ENCODE peak calls at places on chromosome 16, in four cellular contexts. L is EH; D is OCI-LY7; A is stimulated activated CD8-positive, alpha-beta memory T cell treated with anti-CD3 and anti-CD28 coated beads, Interleukin-2, amount 100 ng/mL, for 1 hour. H is an unnamed sample.

GRCh38 chr16:9297437-9298113 is 206.1 kb downstream of the HAPSTR1 start:
- DNase-seq in L (peak; percentile 3), D (peak; percentile 12), A (no peak), H (no peak)

GRCh38 chr16:2784536-2785100 is 2.7 kb downstream of the PRSS33 start:
- DNase-seq in D (no peak), L (no peak), A (no peak), H (no peak)

GRCh38 chr16:67942200-67942509 is 1.8 kb downstream of the LCAT start:
- DNase-seq in D (peak; percentile 62), A (no peak), L (peak; percentile 45), H (peak; percentile 43)

GRCh38 chr16:57873218-57873617 is 70.9 kb upstream of the KIFC3 start:
- DNase-seq in D (no peak), A (no peak), L (no peak), H (no peak)

GRCh38 chr16:46785076-46785845 is 37.1 kb upstream of the MYLK3 start:
- DNase-seq in A (no peak), D (no peak), L (no peak), H (no peak)

GRCh38 chr16:57646388-57647039 is 18.1 kb downstream of the ADGRG1 start:
- DNase-seq in L (no peak), A (no peak), D (no peak), H (no peak)

GRCh38 chr16:50809561-50809960 is 67.7 kb downstream of the CYLD start:
- DNase-seq in D (no peak), L (no peak), A (no peak), H (no peak)

GRCh38 chr16:21574372-21574771 is 25.0 kb upstream of the METTL9 start:
- DNase-seq in L (no peak), D (no peak), A (no peak), H (no peak)

GRCh38 chr16:6081320-6081976 is 983.9 kb upstream of the EEF2KMT start:
- DNase-seq in A (no peak), D (peak; percentile 36), L (peak; percentile 22), H (peak; percentile 53)

GRCh38 chr16:82111944-82112343 is 58.1 kb downstream of the MPHOSPH6 start:
- DNase-seq in A (no peak), L (no peak), D (no peak), H (no peak)

GRCh38 chr16:16025214-16025968 is 76.0 kb downstream of the ABCC1 start:
- DNase-seq in A (no peak), D (peak; percentile 14), L (peak; percentile 96), H (no peak)

GRCh38 chr16:85663891-85664321 is 24.8 kb downstream of the GINS2 start:
- DNase-seq in L (no peak), D (no peak), A (no peak), H (no peak)

GRCh38 chr16:78893340-78893739 is 707.2 kb downstream of the MAF start:
- DNase-seq in L (no peak), A (no peak), D (no peak), H (no peak)

GRCh38 chr16:48003226-48003907 is 152.4 kb downstream of the ABCC12 start:
- DNase-seq in A (no peak), D (no peak), L (no peak), H (no peak)

GRCh38 chr16:8959921-8960787 is 3.6 kb downstream of the USP7 start:
- DNase-seq in L (no peak), A (no peak), D (peak; percentile 49), H (no peak)

GRCh38 chr16:1309888-1310831 is 724 bp downstream of the UBE2I start:
- DNase-seq in D (peak; percentile 73), A (peak; percentile 15), L (peak; percentile 54), H (no peak)

GRCh38 chr16:23515881-23516280 is 5.6 kb upstream of the GGA2 start:
- DNase-seq in L (no peak), A (no peak), D (no peak), H (no peak)

GRCh38 chr16:11109551-11109950 is 146.5 kb downstream of the SOCS1 start:
- DNase-seq in L (peak; percentile 71), D (no peak), A (no peak), H (no peak)

GRCh38 chr16:26196806-26197205 is 505.0 kb downstream of the HS3ST4 start:
- DNase-seq in A (no peak), D (no peak), L (no peak), H (no peak)